ENCODE peak calls at places on chromosomes 6 and 20, in six cellular contexts. O is IMR-90, Y is trophoblast cell, G is mesenchymal stem cell, B is H1, J is H9. H is an unnamed sample. For H3K27me3, the result is how much of the 10 kb centered on the place peaks cover.

GRCh38 chr6:163455553-163455952 is 41.0 kb downstream of the QKI start:
- DNase-seq in O (peak), Y (no peak), G (no peak), B (no peak), J (no peak), H (no peak)

GRCh38 chr6:33875696-33876095 is 71.9 kb upstream of the MLN start:
- DNase-seq in O (no peak), Y (no peak), G (no peak), B (no peak), J (no peak), H (no peak)

GRCh38 chr6:127641905-127642304 is 64.9 kb downstream of the C6orf58 start:
- DNase-seq in O (peak), Y (peak), G (peak), B (peak), J (peak), H (peak)

GRCh38 chr6:98124176-98124575 is 710.2 kb upstream of the POU3F2 start:
- DNase-seq in O (no peak), Y (no peak), G (no peak), B (no peak), J (no peak), H (no peak)

GRCh38 chr6:105317607-105318533 is 85.0 kb downstream of the PREP start:
- DNase-seq in O (no peak), Y (peak), G (no peak), B (no peak), J (no peak), H (no peak)

GRCh38 chr6:18260448-18261106 is 3.8 kb downstream of the DEK start:
- DNase-seq in O (peak), Y (peak), G (peak), B (no peak), J (no peak), H (no peak)

GRCh38 chr20:38198238-38198861 is 33.3 kb upstream of the TGM2 start:
- DNase-seq in O (peak), Y (peak), G (peak), B (no peak), J (no peak), H (no peak)

GRCh38 chr6:118660218-118660569 is 8.8 kb upstream of the CEP85L start:
- DNase-seq in O (no peak), Y (no peak), G (peak), B (no peak), J (no peak), H (no peak)

GRCh38 chr6:131001945-131002661 is 60.9 kb downstream of the EPB41L2 start:
- DNase-seq in O (peak), Y (no peak), G (no peak), B (no peak), J (no peak), H (no peak)

GRCh38 chr6:138520463-138520862 is 21.2 kb upstream of the NHSL1 start:
- DNase-seq in O (no peak), Y (peak), G (peak), B (no peak), J (no peak), H (no peak)

GRCh38 chr6:46221221-46221793 is 50.5 kb upstream of the ENPP5 start:
- DNase-seq in O (peak), Y (peak), G (peak), B (no peak), J (no peak), H (peak)

DNA sequence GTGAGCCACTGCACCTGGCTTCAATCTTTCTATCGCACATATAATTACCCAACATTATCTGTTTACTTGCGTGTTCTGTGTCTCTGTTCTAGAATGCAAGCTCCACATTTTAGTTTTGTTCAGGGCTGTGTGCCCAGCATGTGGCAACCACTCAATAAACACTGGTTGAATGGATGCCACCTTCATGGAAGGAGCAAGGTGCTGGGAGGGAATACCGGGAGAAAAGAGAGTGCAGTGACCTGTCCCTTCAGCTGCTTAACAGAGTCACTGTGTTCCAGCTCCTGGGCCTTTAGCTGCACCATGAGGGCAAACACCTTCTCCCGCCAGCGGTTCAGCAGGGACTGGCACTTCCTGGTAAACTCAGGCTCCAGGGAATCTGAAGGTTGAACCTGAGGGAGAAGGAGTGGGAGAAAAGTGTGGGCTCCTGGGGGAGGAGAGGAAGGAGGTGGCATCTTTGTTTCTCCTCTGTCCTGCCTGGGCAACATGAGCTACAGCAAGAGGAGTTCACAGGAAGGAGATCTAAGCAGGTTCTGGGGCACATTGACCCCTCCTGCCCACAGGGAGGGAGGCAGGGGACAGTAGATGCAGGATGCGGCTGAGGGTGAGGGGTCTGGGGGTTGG is 7.7 kb downstream of the CCHCR1 start:
- DNase-seq in O (no peak), Y (no peak), G (no peak), B (no peak), J (no peak), H (no peak)
- H3K27me3 ChIP-seq in O (under half), Y (under half), G (under half), B (under half), J (under half), H (under half)

DNA sequence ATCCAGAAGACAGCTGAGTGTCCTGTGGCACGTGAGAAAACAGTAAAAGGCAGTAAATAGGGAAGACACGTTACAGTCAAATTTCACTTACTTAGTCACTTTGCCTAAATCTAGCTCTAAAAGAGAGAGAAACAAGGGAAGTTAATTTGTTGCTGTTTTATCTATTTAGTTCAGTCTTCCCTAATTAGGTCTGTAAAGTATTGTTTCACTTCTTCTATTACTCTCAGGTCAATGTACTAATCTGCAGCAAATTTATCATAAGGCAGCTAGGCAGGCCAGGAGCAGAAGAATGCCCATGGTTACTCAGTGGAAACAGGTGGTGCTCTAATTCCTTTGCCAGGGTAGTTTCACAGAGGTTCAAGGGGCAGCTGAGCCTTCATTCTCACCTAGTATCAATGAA is 124.3 kb upstream of the CNR1 start:
- DNase-seq in O (no peak), Y (no peak), G (no peak), B (no peak), J (no peak), H (no peak)
- H3K14ac ChIP-seq in O (no peak), Y (no peak), G (no peak), B (no peak), J (no peak), H (no peak)

DNA sequence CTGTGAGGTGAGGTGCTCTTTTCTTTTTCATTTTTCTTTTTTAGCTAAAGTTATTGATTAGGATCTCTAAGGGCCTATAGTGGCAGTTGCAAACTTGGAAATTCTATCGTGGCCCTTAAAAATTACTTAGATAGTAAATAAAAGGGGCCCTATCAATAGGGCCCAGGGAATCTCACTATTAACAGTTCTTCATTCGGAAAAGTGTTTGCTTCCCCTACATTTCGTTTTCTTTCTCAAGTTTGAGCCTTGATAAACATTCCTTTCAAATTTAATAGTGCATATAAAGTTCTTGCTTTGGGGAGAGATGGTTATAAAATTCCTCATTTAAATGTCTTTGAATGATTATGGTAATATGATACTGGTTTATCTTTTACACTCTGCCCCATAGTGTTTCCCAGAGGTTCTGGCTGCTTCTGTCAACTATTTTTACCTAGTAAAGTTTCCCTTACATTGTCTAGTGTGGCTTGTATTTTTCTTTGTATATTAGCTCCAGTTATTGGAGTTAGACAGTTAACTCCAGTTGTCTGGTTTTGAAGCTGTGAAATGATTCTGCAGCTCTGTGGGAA is 70.4 kb upstream of the GLP1R start:
- DNase-seq in O (no peak), Y (no peak), G (no peak), B (no peak), J (no peak), H (no peak)
- H3K27me3 ChIP-seq in O (under half), Y (under half), G (under half), B (under half), J (under half), H (under half)

GRCh38 chr6:115668781-115669180 is 391.9 kb downstream of the FRK start:
- DNase-seq in O (no peak), Y (no peak), G (no peak), B (no peak), J (no peak), H (no peak)
- H3K14ac ChIP-seq in O (no peak), Y (no peak), G (no peak), B (no peak), J (no peak), H (no peak)

GRCh38 chr20:22582386-22582959 is 1.9 kb downstream of the FOXA2 start:
- DNase-seq in O (no peak), Y (no peak), G (no peak), B (peak), J (peak), H (no peak)

GRCh38 chr20:22583773-22584629 is at the start of gene FOXA2:
- DNase-seq in O (no peak), Y (no peak), G (no peak), B (peak), J (peak), H (no peak)

GRCh38 chr20:22582960-22583772 is 1.2 kb downstream of the FOXA2 start:
- DNase-seq in O (no peak), Y (no peak), G (no peak), B (peak), J (peak), H (no peak)

GRCh38 chr20:22579711-22580697 is 4.4 kb downstream of the FOXA2 start:
- DNase-seq in O (no peak), Y (no peak), G (no peak), B (peak), J (peak), H (no peak)

GRCh38 chr20:22581437-22582385 is 2.7 kb downstream of the FOXA2 start:
- DNase-seq in O (no peak), Y (no peak), G (no peak), B (peak), J (peak), H (no peak)
- H3K27me3 ChIP-seq in O (half or more), Y (half or more), G (half or more), B (half or more), J (half or more), H (half or more)

DNA sequence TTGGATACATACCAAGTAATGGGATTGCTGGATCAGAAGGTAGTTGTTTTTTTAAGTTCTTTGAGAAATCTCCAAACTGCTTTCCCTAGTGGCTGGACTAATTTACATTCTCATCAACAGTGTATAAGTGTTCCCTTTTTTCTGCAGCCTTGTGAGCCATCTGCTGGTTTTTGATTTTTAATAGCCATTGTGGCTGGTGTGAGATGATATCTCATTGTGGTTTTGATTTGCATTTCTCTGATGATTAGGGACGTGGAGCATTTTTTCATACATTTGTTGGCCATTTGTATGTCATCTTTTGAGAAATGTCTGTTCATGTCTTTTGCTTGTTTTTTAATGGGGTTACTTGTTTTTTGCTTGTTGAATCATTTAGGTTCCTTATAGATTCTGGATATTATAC is 34.8 kb downstream of the TOP1 start:
- DNase-seq in O (no peak), Y (no peak), G (no peak), B (no peak), J (no peak), H (no peak)
- H3K14ac ChIP-seq in O (no peak), Y (no peak), G (no peak), B (no peak), J (no peak), H (no peak)

GRCh38 chr20:49482621-49483017 is at the start of gene KCNB1:
- DNase-seq in O (peak), Y (peak), G (peak), B (peak), J (peak), H (peak)
- H3K27me3 ChIP-seq in O (half or more), Y (under half), G (half or more), B (under half), J (under half), H (under half)

GRCh38 chr6:84019171-84019570 is 14.4 kb upstream of the MRAP2 start:
- DNase-seq in O (no peak), Y (peak), G (no peak), B (no peak), J (peak), H (no peak)
- H3K14ac ChIP-seq in O (no peak), Y (no peak), G (no peak), B (no peak), J (no peak), H (no peak)

GRCh38 chr20:62215991-62216635 is 4.0 kb downstream of the HRH3 start:
- DNase-seq in O (no peak), Y (no peak), G (no peak), B (no peak), J (no peak), H (no peak)

GRCh38 chr20:62216636-62217566 is 3.2 kb downstream of the HRH3 start:
- DNase-seq in O (no peak), Y (no peak), G (no peak), B (no peak), J (no peak), H (no peak)

GRCh38 chr20:62219992-62220665 is at the start of gene HRH3:
- DNase-seq in O (no peak), Y (peak), G (peak), B (peak), J (peak), H (peak)

GRCh38 chr20:62219101-62219991 is 732 bp downstream of the HRH3 start:
- DNase-seq in O (no peak), Y (peak), G (peak), B (peak), J (peak), H (no peak)

GRCh38 chr20:62217913-62218773 is 1.9 kb downstream of the HRH3 start:
- DNase-seq in O (no peak), Y (no peak), G (no peak), B (no peak), J (no peak), H (no peak)
- H3K27me3 ChIP-seq in O (half or more), Y (under half), G (half or more), B (under half), J (under half), H (under half)

GRCh38 chr20:3755814-3756480 is 11.6 kb downstream of the ADISSP start:
- DNase-seq in O (no peak), Y (no peak), G (no peak), B (no peak), J (no peak), H (no peak)

GRCh38 chr20:3753098-3753497 is 14.5 kb downstream of the ADISSP start:
- DNase-seq in O (peak), Y (peak), G (peak), B (peak), J (peak), H (peak)

GRCh38 chr20:3754258-3754595 is 13.3 kb downstream of the ADISSP start:
- DNase-seq in O (no peak), Y (no peak), G (no peak), B (no peak), J (no peak), H (no peak)

GRCh38 chr20:3753501-3754257 is 13.9 kb downstream of the ADISSP start:
- DNase-seq in O (no peak), Y (no peak), G (no peak), B (no peak), J (no peak), H (no peak)

GRCh38 chr20:3755269-3755668 is 12.3 kb downstream of the ADISSP start:
- DNase-seq in O (no peak), Y (no peak), G (no peak), B (no peak), J (no peak), H (no peak)
- H3K14ac ChIP-seq in O (no peak), Y (no peak), G (no peak), B (no peak), J (no peak), H (no peak)